ENCODE peak calls at places on chromosomes 11 and 22, in six cellular contexts. N is neuronal stem cell, G is IMR-90, P is mesenchymal stem cell, X is mesendoderm, M is H1. D is an unnamed sample. For H3K4me1, the result is how much of the 10 kb centered on the place peaks cover.

GRCh38 chr11:26976389-26976788 is 17.5 kb upstream of the FIBIN start:
- DNase-seq in N (no peak), X (no peak), M (no peak), G (peak), P (peak), D (no peak)

GRCh38 chr11:3115321-3115720 is 49.8 kb downstream of the OSBPL5 start:
- DNase-seq in X (no peak), G (no peak), M (no peak), N (no peak), P (no peak), D (no peak)

GRCh38 chr11:71127806-71128205 is 124.6 kb downstream of the SHANK2 start:
- DNase-seq in M (no peak), G (no peak), P (no peak), X (no peak), N (no peak), D (no peak)

GRCh38 chr11:116885951-116886629 is 48.7 kb upstream of the APOA1 start:
- DNase-seq in X (no peak), M (no peak), P (peak), G (peak), N (no peak), D (no peak)

GRCh38 chr11:44609028-44609782 is 43.7 kb downstream of the CD82 start:
- DNase-seq in P (no peak), X (no peak), N (no peak), G (no peak), M (no peak), D (no peak)

GRCh38 chr11:128467610-128468041 is 119.7 kb downstream of the ETS1 start:
- DNase-seq in N (no peak), X (peak), M (no peak), P (peak), G (peak), D (peak)

GRCh38 chr11:2772544-2773031 is 72.8 kb upstream of the KCNQ1OT1 start:
- DNase-seq in N (no peak), G (peak), M (no peak), X (no peak), P (peak), D (no peak)

GRCh38 chr11:121194731-121195596 is 93.9 kb downstream of the TECTA start:
- DNase-seq in G (peak), M (peak), N (peak), P (peak), X (peak), D (peak)

GRCh38 chr11:110077866-110078325 is 15.3 kb upstream of the ZC3H12C start:
- DNase-seq in M (no peak), X (peak), G (peak), N (no peak), P (peak), D (peak)

GRCh38 chr11:64971421-64972233 is at the start of gene MAJIN:
- DNase-seq in P (peak), X (peak), N (peak), M (peak), G (peak), D (peak)

GRCh38 chr22:38262051-38262795 is 10.6 kb downstream of the TMEM184B start:
- DNase-seq in M (peak), G (no peak), N (no peak), X (peak), P (no peak), D (peak)

GRCh38 chr11:57379732-57380131 is 1.2 kb downstream of the PRG3 start:
- DNase-seq in N (peak), P (peak), G (peak), X (peak), M (peak), D (peak)

GRCh38 chr11:11032072-11032471 is 174.2 kb upstream of the ZBED5 start:
- DNase-seq in M (no peak), X (no peak), G (no peak), N (no peak), P (no peak), D (no peak)

GRCh38 chr11:108530426-108530825 is 32.2 kb upstream of the POGLUT3 start:
- DNase-seq in P (no peak), X (no peak), N (no peak), G (no peak), M (no peak), D (no peak)

GRCh38 chr11:12831471-12832202 is 157.4 kb downstream of the TEAD1 start:
- DNase-seq in G (peak), P (no peak), N (no peak), X (no peak), M (no peak), D (peak)

GRCh38 chr11:12832828-12833227 is 158.6 kb downstream of the TEAD1 start:
- DNase-seq in N (no peak), M (no peak), X (no peak), G (no peak), P (no peak), D (no peak)

GRCh38 chr11:12834166-12834565 is 159.9 kb downstream of the TEAD1 start:
- DNase-seq in M (no peak), N (no peak), G (no peak), P (no peak), X (no peak), D (no peak)

GRCh38 chr11:12835286-12835685 is 161.1 kb downstream of the TEAD1 start:
- DNase-seq in N (no peak), P (no peak), M (no peak), X (no peak), G (no peak), D (no peak)

GRCh38 chr11:12834630-12835029 is 160.4 kb downstream of the TEAD1 start:
- DNase-seq in N (no peak), M (no peak), G (no peak), X (no peak), P (no peak), D (no peak)
- H2AK5ac ChIP-seq in N (no peak), M (no peak), G (no peak), X (no peak), P (no peak), D (no peak)

DNA sequence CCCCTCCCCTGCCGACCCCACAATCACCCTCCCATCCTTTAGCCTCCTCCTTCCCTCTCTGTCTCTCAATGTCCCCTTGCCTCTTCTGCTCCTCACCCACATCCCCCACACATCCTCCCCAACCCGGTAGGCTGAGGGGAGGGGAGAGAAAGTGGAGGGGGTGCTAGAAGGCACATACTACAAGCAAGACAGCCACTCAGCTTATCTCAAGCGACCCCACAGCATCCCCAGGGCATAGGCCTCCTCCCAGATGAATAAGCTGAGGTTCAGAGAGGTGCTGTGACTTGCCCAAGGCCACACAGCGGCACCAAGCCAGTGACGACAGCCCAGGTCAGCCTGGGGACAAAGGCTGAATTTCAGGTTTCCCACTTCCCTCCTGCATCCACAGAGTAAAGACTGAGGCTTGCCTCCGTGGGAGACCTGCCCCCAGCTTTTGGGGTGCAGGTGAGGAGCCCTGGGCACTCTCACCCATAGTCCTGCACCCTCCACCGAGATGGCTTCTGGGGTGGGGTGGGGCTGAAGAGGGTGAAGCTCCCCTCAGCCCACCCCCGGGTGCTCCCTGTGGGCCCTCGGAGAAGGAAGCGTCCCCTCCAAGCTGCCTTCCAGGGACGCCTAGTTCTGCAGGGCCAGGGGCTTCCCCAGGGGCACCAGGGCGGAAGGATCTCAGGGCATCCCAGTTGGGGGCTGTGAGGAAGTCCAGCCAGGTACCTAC is 511 bp downstream of the RAC2 start:
- DNase-seq in N (no peak), P (no peak), X (no peak), G (no peak), M (no peak), D (no peak)
- H3K4me3 ChIP-seq in N (no peak), P (peak), X (no peak), G (peak), M (no peak), D (no peak)

GRCh38 chr22:23218053-23218866 is 38.0 kb downstream of the BCR start:
- DNase-seq in N (no peak), P (no peak), X (no peak), M (no peak), G (no peak), D (no peak)
- H3K4me1 ChIP-seq in N (under half), P (under half), X (under half), M (under half), G (under half), D (under half)

GRCh38 chr11:37861671-37862070 is 1263.6 kb upstream of the RAG2 start:
- DNase-seq in G (no peak), N (no peak), X (no peak), M (no peak), P (no peak), D (no peak)
- H2AK5ac ChIP-seq in G (no peak), N (no peak), X (no peak), M (no peak), P (no peak), D (no peak)

GRCh38 chr11:111540921-111541208 is 345 bp downstream of the LAYN start:
- DNase-seq in X (no peak), N (no peak), M (no peak), P (no peak), G (no peak), D (no peak)

GRCh38 chr11:111542606-111543275 is 2.2 kb downstream of the LAYN start:
- DNase-seq in G (no peak), N (no peak), X (no peak), P (no peak), M (no peak), D (no peak)

GRCh38 chr11:111539426-111540113 is 950 bp upstream of the LAYN start:
- DNase-seq in P (peak), M (no peak), G (no peak), N (no peak), X (no peak), D (no peak)

GRCh38 chr11:111540114-111540920 is at the start of gene LAYN:
- DNase-seq in M (peak), G (peak), X (peak), P (peak), N (peak), D (peak)

DNA sequence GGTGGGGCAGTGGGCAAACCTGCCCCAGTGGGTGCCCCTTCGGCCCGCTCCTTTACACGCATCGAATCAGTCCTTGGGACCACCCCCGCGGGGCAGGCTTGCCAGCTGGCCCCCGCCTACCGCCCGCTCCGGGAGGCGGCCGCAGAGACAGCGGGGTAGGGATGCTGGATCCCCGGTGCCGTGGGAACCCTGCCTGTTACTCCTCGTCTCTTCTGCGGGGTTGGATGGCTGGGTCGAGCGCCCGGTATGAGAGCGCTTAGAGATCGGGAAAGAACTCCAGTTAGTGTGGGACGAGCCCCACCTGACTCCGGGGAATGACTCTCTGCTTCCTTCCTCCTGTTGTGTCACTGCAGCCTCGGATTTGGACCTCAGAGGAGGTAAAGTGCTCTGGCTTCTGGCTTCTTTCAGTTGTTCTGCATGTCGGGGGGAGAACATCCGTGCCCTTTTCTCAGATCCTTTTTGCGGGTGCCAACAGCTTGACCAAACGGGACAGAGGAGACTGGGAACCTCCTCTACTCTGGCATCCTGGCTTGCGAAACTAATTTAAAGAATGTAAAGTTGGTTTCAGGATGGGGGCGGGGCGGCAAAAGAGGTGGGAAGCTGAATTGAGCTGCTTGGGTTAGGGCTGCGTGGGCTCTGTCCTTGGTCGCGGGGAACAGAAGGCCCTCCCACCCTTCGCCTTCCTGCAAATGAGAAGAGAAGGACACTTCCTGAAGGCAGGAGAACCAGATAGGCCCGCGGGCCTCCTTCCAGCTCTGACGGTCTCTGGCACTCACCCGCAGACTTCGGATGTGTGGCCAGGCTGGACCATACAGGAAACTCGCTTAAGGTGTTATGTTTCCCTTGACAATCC is 915 bp downstream of the LAYN start:
- DNase-seq in P (peak), G (peak), X (peak), N (peak), M (peak), D (peak)
- H3K4me3 ChIP-seq in P (peak), G (peak), X (peak), N (no peak), M (peak), D (peak)

GRCh38 chr11:85821636-85822035 is 10.7 kb upstream of the SYTL2 start:
- DNase-seq in M (no peak), G (peak), N (no peak), X (no peak), P (no peak), D (no peak)
- H3K4me1 ChIP-seq in M (under half), G (under half), N (under half), X (under half), P (under half), D (under half)

DNA sequence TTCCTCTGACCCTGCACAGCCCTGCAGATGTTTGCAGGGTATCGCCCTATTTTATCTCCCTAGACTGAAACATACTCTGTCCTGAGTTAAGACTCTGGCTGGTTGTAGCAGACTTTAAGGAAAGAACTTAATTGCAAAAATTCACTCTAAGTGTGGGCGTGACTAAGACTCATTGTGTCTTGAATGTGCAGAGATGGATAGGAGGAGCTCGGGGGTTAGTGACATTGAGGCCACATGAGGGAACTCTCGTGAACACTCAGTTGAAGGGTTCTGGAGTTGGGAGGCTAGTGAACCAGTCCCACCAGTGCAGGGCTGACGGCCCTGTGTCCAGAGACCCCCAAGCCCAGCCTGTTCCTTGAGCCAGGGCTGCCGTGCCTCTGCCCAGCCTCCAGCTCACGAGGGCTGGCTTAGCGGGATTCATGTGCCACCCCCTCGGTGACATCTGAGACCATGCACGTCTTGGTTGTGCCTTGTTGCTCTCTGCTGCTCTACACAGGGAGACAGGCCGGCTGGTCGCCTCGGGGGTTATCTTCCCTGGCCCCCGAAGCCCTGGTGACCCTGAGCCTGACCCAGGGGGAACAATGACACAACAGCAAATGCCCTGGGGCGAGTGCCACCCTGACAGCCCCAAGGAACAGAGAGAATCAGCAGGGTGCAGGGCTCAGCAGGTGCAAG is 11.4 kb upstream of the TBX1 start:
- DNase-seq in X (no peak), N (no peak), G (no peak), M (no peak), P (no peak), D (no peak)
- H2AK5ac ChIP-seq in X (no peak), N (peak), G (no peak), M (no peak), P (no peak), D (no peak)

GRCh38 chr11:111368285-111368560 is 10.9 kb downstream of the POU2AF1 start:
- DNase-seq in X (no peak), P (no peak), N (no peak), G (no peak), M (peak), D (no peak)
- H3K4me3 ChIP-seq in X (no peak), P (no peak), N (no peak), G (no peak), M (no peak), D (no peak)

DNA sequence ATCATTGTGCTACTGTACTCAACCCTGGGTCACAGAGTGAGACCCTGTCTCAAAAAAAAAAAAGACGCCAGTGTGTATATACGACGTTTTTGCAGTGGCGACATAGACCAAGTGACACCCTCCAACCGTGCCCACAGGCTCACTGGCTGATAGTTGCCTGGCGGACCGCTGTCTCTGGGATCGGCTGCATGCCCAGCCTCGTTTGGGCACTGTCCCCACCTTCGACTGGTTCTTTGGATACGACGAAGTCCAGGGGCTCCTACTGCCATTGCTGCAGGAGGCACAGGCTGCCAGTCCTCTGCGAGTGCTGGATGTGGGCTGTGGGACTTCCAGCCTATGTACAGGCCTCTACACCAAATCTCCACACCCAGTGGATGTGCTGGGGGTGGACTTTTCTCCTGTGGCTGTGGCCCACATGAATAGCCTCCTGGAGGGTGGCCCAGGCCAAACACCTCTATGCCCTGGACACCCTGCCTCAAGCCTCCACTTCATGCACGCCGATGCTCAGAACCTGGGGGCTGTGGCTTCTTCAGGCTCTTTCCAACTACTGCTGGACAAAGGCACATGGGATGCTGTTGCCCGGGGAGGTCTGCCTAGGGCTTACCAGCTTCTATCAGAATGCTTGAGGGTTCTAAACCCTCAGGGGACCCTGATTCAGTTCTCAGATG is 1.3 kb downstream of the CSKMT start:
- DNase-seq in G (no peak), N (no peak), P (no peak), M (no peak), X (no peak), D (no peak)
- H3K4me1 ChIP-seq in G (under half), N (under half), P (under half), M (under half), X (under half), D (under half)